ENCODE peak calls at places on chromosomes 6 and 20, in seven cellular contexts. S, Y, V, E, B, P and N are unnamed samples.

GRCh38 chr6:142548571-142548970 is 246.8 kb downstream of the ADGRG6 start:
- DNase-seq in P (no peak), B (no peak), S (no peak), E (no peak), V (no peak), Y (no peak), N (no peak)

GRCh38 chr20:45017281-45017680 is 51.0 kb downstream of the STK4 start:
- DNase-seq in V (no peak), B (no peak), E (no peak), P (no peak), Y (no peak), S (no peak), N (no peak)

GRCh38 chr20:50369225-50370035 is 140.8 kb upstream of the PTPN1 start:
- DNase-seq in S (no peak), E (peak; percentile 83), Y (no peak), V (no peak), B (no peak), P (no peak), N (no peak)

GRCh38 chr20:544153-544725 is 649 bp upstream of the CSNK2A1 start:
- DNase-seq in P (no peak), V (no peak), E (no peak), Y (no peak), B (no peak), S (no peak), N (no peak)

GRCh38 chr6:119215885-119216590 is 133.5 kb downstream of the MAN1A1 start:
- DNase-seq in Y (no peak), P (no peak), V (no peak), B (no peak), S (no peak), E (no peak), N (no peak)

GRCh38 chr20:58910473-58910872 is 58.0 kb downstream of the GNAS start:
- DNase-seq in S (no peak), P (no peak), V (no peak), Y (no peak), B (no peak), E (no peak), N (no peak)

GRCh38 chr6:109458774-109459531 is 3.4 kb upstream of the MICAL1 start:
- DNase-seq in S (no peak), Y (no peak), V (peak; percentile 69), E (no peak), P (no peak), B (peak; percentile 16), N (no peak)

GRCh38 chr6:126033696-126034095 is 47.4 kb downstream of the TRMT11 start:
- DNase-seq in Y (peak; percentile 92), V (no peak), B (peak; percentile 23), P (peak; percentile 10), S (no peak), E (no peak), N (peak; percentile 55)

GRCh38 chr20:53238121-53238660 is 266.0 kb downstream of the TSHZ2 start:
- DNase-seq in V (no peak), Y (peak; percentile 37), B (no peak), E (no peak), S (no peak), P (no peak), N (no peak)

GRCh38 chr6:73969982-73970960 is 274.3 kb downstream of the CD109 start:
- DNase-seq in V (no peak), P (no peak), S (no peak), Y (peak; percentile 66), E (no peak), B (peak; percentile 28), N (peak; percentile 10)

GRCh38 chr6:33490198-33490597 is 35.8 kb downstream of the ZBTB9 start:
- DNase-seq in E (no peak), P (no peak), B (no peak), Y (no peak), S (no peak), V (no peak), N (no peak)

GRCh38 chr6:14601490-14601889 is 483.9 kb downstream of the CD83 start:
- DNase-seq in P (no peak), B (no peak), Y (no peak), S (no peak), E (no peak), V (no peak), N (peak; percentile 3)

GRCh38 chr20:14757728-14758127 is 420.3 kb upstream of the FLRT3 start:
- DNase-seq in P (no peak), S (no peak), V (no peak), Y (no peak), B (no peak), E (no peak), N (no peak)
- TF ChIP-seq CTCF in P (no peak), S (no peak), V (no peak), Y (no peak), B (no peak), E (no peak), N (no peak)

GRCh38 chr6:44442235-44442634 is 54.7 kb downstream of the CDC5L start:
- DNase-seq in P (no peak), E (no peak), V (no peak), B (no peak), S (no peak), Y (no peak), N (no peak)

GRCh38 chr6:44441091-44441855 is 53.8 kb downstream of the CDC5L start:
- DNase-seq in V (no peak), S (no peak), B (peak; percentile 14), P (no peak), Y (no peak), E (no peak), N (no peak)

GRCh38 chr6:44444853-44445252 is 57.3 kb downstream of the CDC5L start:
- DNase-seq in B (no peak), V (no peak), P (no peak), S (no peak), E (no peak), Y (no peak), N (no peak)

GRCh38 chr6:44439270-44440045 is 52.0 kb downstream of the CDC5L start:
- DNase-seq in Y (peak; percentile 88), S (no peak), E (no peak), P (no peak), V (no peak), B (no peak), N (no peak)

GRCh38 chr6:44442833-44443444 is 55.4 kb downstream of the CDC5L start:
- DNase-seq in E (no peak), P (no peak), V (no peak), S (no peak), Y (no peak), B (no peak), N (no peak)
- TF ChIP-seq CTCF in E (no peak), P (no peak), V (no peak), S (no peak), Y (no peak), B (no peak), N (no peak)

DNA sequence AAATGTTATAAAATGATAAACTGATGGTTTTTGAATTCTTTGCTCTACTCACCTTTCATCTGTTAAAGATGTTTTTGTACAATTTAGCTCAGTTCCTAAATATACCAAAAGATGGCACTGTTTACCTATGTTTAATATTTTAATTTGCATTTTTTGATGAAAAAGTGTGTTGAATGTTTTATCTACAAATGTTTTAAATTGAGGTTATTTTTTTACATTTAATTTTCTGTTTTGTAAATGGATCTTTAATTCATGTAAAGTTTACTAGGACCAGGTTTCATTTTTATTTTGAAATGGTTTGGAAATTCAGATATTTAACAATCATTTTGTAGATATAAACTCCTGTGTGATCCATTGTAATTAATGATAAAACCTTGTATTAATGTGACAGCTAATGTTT is 30.0 kb downstream of the CDKAL1 start:
- DNase-seq in P (no peak), V (no peak), E (no peak), S (no peak), Y (peak; percentile 35), B (peak; percentile 26), N (no peak)
- TF ChIP-seq CTCF in P (peak; percentile 80), V (peak; percentile 87), E (peak; percentile 46), S (peak; percentile 72), Y (peak; percentile 50), B (peak; percentile 51), N (peak; percentile 41)

GRCh38 chr6:50025258-50025657 is 3.5 kb upstream of the DEFB110 start:
- DNase-seq in Y (no peak), E (no peak), B (no peak), P (no peak), S (no peak), V (no peak), N (no peak)

GRCh38 chr6:50030350-50030749 is 8.6 kb upstream of the DEFB110 start:
- DNase-seq in S (no peak), B (no peak), E (no peak), P (no peak), V (no peak), Y (no peak), N (no peak)

GRCh38 chr6:50030777-50031562 is 9.2 kb upstream of the DEFB110 start:
- DNase-seq in S (no peak), V (no peak), B (no peak), E (no peak), Y (peak; percentile 1), P (peak; percentile 64), N (peak; percentile 18)
- TF ChIP-seq CTCF in S (no peak), V (no peak), B (peak; percentile 19), E (no peak), Y (peak; percentile 9), P (peak; percentile 55), N (peak; percentile 75)

GRCh38 chr20:6829510-6830116 is 62.1 kb downstream of the BMP2 start:
- DNase-seq in E (no peak), P (no peak), Y (peak; percentile 1), B (peak; percentile 21), V (no peak), S (no peak), N (no peak)
- TF ChIP-seq CTCF in E (no peak), P (no peak), Y (no peak), B (peak; percentile 29), V (no peak), S (no peak), N (peak; percentile 23)

GRCh38 chr6:75363304-75363703 is 78.7 kb upstream of the TMEM30A start:
- DNase-seq in V (no peak), Y (peak; percentile 25), B (no peak), E (no peak), P (no peak), S (no peak), N (no peak)

GRCh38 chr6:75372884-75373283 is 88.3 kb upstream of the TMEM30A start:
- DNase-seq in P (no peak), V (no peak), S (no peak), Y (no peak), B (no peak), E (no peak), N (no peak)

GRCh38 chr6:75368864-75369402 is 84.3 kb upstream of the TMEM30A start:
- DNase-seq in Y (no peak), S (no peak), E (no peak), V (no peak), P (no peak), B (no peak), N (no peak)

DNA sequence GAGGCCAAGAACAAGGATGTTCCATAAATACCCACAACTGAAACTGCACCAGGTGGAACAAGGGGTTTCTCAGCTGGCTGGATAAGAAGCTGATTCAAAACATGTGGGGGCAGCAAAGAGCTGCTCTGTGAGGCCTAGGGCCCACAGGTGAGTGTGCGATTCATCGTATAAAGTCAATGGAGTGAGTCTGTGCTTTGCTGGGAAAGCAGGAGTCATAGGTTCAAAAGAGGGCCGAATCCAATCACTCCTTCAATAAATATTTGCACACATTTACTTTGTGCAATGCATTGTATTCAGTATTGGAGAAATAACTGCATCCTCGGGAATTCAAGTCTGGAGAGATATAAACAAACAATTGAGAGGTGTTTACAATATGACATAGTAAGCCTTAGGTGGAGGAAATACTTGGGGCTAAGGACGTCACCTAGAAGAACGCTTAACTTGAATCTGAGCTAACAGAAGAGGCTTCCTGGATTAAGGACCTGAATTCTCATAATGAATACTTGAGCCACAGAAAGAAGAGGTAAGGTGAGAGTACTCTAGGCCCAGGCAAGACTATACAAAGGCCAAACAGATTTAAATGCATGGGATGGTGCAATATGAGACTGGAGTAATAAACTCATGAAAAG is 83.7 kb upstream of the TMEM30A start:
- DNase-seq in Y (peak; percentile 23), P (peak; percentile 58), E (peak; percentile 60), S (no peak), V (no peak), B (peak; percentile 58), N (peak; percentile 23)
- TF ChIP-seq CTCF in Y (peak; percentile 37), P (no peak), E (no peak), S (peak; percentile 14), V (no peak), B (peak; percentile 78), N (peak; percentile 69)